ENCODE peak calls at places on chromosomes 7 and 10, in ten cellular contexts. X, G, F, Z, O, P, L, C, V and Q are unnamed samples.

GRCh38 chr10:6385683-6386082 is 183.0 kb downstream of the PFKFB3 start:
- DNase-seq in C (no peak), F (no peak), V (no peak), O (no peak), Z (no peak), X (peak; percentile 58), L (no peak), P (no peak), G (no peak), Q (no peak)

GRCh38 chr10:12193193-12193592 is 2.5 kb downstream of the NUDT5 start:
- DNase-seq in X (peak; percentile 51), P (no peak), V (no peak), F (peak; percentile 65), L (no peak), O (peak; percentile 67), Z (no peak), G (no peak), C (no peak), Q (no peak)

GRCh38 chr10:11024596-11024995 is 6.9 kb downstream of the CELF2 start:
- DNase-seq in V (no peak), X (peak; percentile 45), C (no peak), P (no peak), L (peak; percentile 87), O (peak; percentile 24), Z (no peak), G (no peak), F (no peak), Q (no peak)

GRCh38 chr10:122475130-122475529 is 13.8 kb downstream of the HTRA1 start:
- DNase-seq in G (no peak), V (no peak), P (no peak), F (no peak), O (no peak), X (peak; percentile 49), L (peak; percentile 29), Z (no peak), C (peak; percentile 35), Q (no peak)

GRCh38 chr7:158486919-158487318 is 100.7 kb downstream of the PTPRN2 start:
- DNase-seq in Z (no peak), O (no peak), V (no peak), C (no peak), P (no peak), X (no peak), L (no peak), G (no peak), F (no peak), Q (no peak)

GRCh38 chr10:43229208-43230061 is 37.4 kb downstream of the RASGEF1A start:
- DNase-seq in G (peak; percentile 20), V (no peak), C (peak; percentile 55), X (no peak), P (no peak), F (no peak), O (no peak), Z (no peak), L (no peak), Q (peak; percentile 73)

GRCh38 chr10:62109532-62110293 is 158.9 kb downstream of the RTKN2 start:
- DNase-seq in L (no peak), C (no peak), X (no peak), V (no peak), F (no peak), G (no peak), Z (no peak), P (no peak), O (no peak), Q (no peak)

GRCh38 chr7:29598607-29599006 is 35.0 kb downstream of the PRR15 start:
- DNase-seq in L (no peak), G (no peak), V (no peak), F (no peak), C (peak; percentile 70), X (no peak), P (no peak), Z (peak; percentile 86), O (no peak), Q (no peak)